ENCODE peak calls at places on chromosome 14, in five cellular contexts. D is GM23338; P is aorta; B is CD8-positive, alpha-beta memory T cell; V is left lung. H is an unnamed sample.

GRCh38 chr14:61570188-61570960 is 124.9 kb upstream of the HIF1A start:
- DNase-seq in D (no peak), P (no peak), B (no peak), V (no peak), H (no peak)

GRCh38 chr14:105411017-105411941 is 8.3 kb upstream of the MTA1 start:
- DNase-seq in D (peak; percentile 62), P (peak; percentile 44), B (peak; percentile 21), V (peak; percentile 89), H (peak; percentile 71)

GRCh38 chr14:38250316-38250715 is 5.6 kb downstream of the CLEC14A start:
- DNase-seq in D (no peak), P (no peak), B (no peak), V (no peak), H (no peak)

GRCh38 chr14:52333108-52333507 is 19.0 kb downstream of the PTGER2 start:
- DNase-seq in D (no peak), P (no peak), B (no peak), V (no peak), H (no peak)

GRCh38 chr14:102751088-102751487 is 26.2 kb upstream of the TRAF3 start:
- DNase-seq in D (no peak), P (no peak), B (no peak), V (peak; percentile 70), H (no peak)

GRCh38 chr14:100187247-100187833 is 27.9 kb upstream of the DEGS2 start:
- DNase-seq in D (no peak), P (no peak), B (no peak), V (peak; percentile 61), H (no peak)

GRCh38 chr14:63896278-63896720 is 43.5 kb downstream of the SYNE2 start:
- DNase-seq in D (no peak), P (peak; percentile 70), B (no peak), V (no peak), H (peak; percentile 71)

GRCh38 chr14:102316048-102316745 is 3.3 kb upstream of the ZNF839 start:
- DNase-seq in D (no peak), P (peak; percentile 63), B (no peak), V (no peak), H (no peak)

GRCh38 chr14:80278293-80279037 is 67.2 kb upstream of the DIO2 start:
- DNase-seq in D (no peak), P (peak; percentile 58), B (no peak), V (no peak), H (no peak)

GRCh38 chr14:100677152-100677924 is 49.4 kb upstream of the DLK1 start:
- DNase-seq in D (no peak), P (no peak), B (no peak), V (no peak), H (no peak)

GRCh38 chr14:81400852-81401251 is 728 bp upstream of the STON2 start:
- DNase-seq in D (peak; percentile 42), P (peak; percentile 77), B (no peak), V (no peak), H (peak; percentile 92)

GRCh38 chr14:39469094-39469710 is 37.0 kb upstream of the FBXO33 start:
- DNase-seq in D (peak; percentile 73), P (peak; percentile 47), B (peak; percentile 28), V (peak; percentile 50), H (no peak)

GRCh38 chr14:91098591-91098990 is 15.3 kb upstream of the DGLUCY start:
- DNase-seq in D (no peak), P (no peak), B (no peak), V (no peak), H (no peak)

GRCh38 chr14:91095178-91095577 is 18.7 kb upstream of the DGLUCY start:
- DNase-seq in D (no peak), P (no peak), B (no peak), V (no peak), H (no peak)

GRCh38 chr14:91090733-91091132 is 23.1 kb upstream of the DGLUCY start:
- DNase-seq in D (no peak), P (no peak), B (no peak), V (no peak), H (no peak)

GRCh38 chr14:91092095-91092494 is 21.8 kb upstream of the DGLUCY start:
- DNase-seq in D (no peak), P (no peak), B (no peak), V (no peak), H (no peak)

DNA sequence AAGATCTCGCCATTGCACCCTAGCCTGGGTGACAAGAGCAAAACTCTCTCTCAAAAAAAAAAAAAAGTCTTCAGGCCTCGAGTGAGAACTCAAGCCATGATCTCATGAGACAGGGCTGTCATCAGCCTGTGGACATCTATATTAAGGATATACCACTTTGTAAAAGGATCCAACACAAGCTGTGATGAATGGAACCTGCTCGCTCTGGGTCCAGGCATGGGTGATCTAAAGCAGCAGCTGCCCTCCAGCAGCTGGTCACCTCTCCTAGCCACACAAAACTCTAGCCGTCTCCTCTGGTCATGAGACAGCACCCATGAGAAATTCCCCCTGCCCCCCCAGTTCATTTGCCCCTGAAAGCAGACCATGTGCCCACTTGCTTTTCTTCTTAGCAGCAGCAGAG is 19.1 kb upstream of the DGLUCY start:
- DNase-seq in D (no peak), P (no peak), B (no peak), V (no peak), H (no peak)
- H3K4me3 ChIP-seq in D (no peak overlapping the region), P (no peak overlapping the region), B (no peak overlapping the region), V (no peak overlapping the region), H (no peak overlapping the region)

GRCh38 chr14:45258805-45259204 is 5.8 kb upstream of the MIS18BP1 start:
- DNase-seq in D (no peak), P (no peak), B (no peak), V (no peak), H (no peak)

GRCh38 chr14:45262637-45263036 is 9.6 kb upstream of the MIS18BP1 start:
- DNase-seq in D (no peak), P (no peak), B (no peak), V (no peak), H (no peak)

GRCh38 chr14:45267084-45267483 is 14.1 kb upstream of the MIS18BP1 start:
- DNase-seq in D (no peak), P (no peak), B (no peak), V (no peak), H (no peak)

GRCh38 chr14:45258073-45258472 is 5.1 kb upstream of the MIS18BP1 start:
- DNase-seq in D (no peak), P (no peak), B (no peak), V (no peak), H (no peak)

GRCh38 chr14:45261209-45261608 is 8.2 kb upstream of the MIS18BP1 start:
- DNase-seq in D (no peak), P (no peak), B (no peak), V (no peak), H (no peak)
- H3K27me3 ChIP-seq in D (no peaks in the 10 kb centered on the region), P (no peaks in the 10 kb centered on the region), B (no peaks in the 10 kb centered on the region), V (no peaks in the 10 kb centered on the region), H (no peaks in the 10 kb centered on the region)

GRCh38 chr14:68284834-68285233 is 465.3 kb downstream of the RAD51B start:
- DNase-seq in D (no peak), P (no peak), B (no peak), V (no peak), H (no peak)

GRCh38 chr14:68283378-68284123 is 464.0 kb downstream of the RAD51B start:
- DNase-seq in D (no peak), P (no peak), B (peak; percentile 65), V (peak; percentile 72), H (peak; percentile 80)

GRCh38 chr14:68282479-68283377 is 463.1 kb downstream of the RAD51B start:
- DNase-seq in D (no peak), P (no peak), B (peak; percentile 62), V (no peak), H (no peak)

GRCh38 chr14:68285421-68286179 is 466.0 kb downstream of the RAD51B start:
- DNase-seq in D (no peak), P (no peak), B (peak; percentile 66), V (no peak), H (no peak)

DNA sequence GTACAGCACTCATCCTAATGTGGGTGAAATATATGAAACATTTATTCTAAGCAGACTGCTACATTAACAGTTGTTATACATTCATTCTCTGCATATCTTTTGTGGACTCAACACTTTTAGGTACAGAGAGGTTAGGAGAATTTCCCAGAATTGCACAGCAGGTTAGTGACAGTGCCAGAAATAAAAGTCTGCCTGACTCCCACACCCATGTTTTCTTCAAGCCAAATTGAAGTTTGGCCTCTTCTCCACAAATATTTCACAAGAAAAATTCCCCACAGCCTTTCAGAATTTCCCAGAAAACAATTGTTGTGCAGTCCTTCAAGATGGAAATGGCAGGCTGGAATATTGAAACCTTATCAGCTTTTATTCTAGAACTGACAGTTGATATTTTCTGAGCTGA is 464.8 kb downstream of the RAD51B start:
- DNase-seq in D (no peak), P (no peak), B (no peak), V (no peak), H (no peak)
- H3K4me1 ChIP-seq in D (peaks cover 3% of the 10 kb centered on the region), P (no peaks in the 10 kb centered on the region), B (peaks cover 68% of the 10 kb centered on the region), V (peaks cover 40% of the 10 kb centered on the region), H (peaks cover 28% of the 10 kb centered on the region)

DNA sequence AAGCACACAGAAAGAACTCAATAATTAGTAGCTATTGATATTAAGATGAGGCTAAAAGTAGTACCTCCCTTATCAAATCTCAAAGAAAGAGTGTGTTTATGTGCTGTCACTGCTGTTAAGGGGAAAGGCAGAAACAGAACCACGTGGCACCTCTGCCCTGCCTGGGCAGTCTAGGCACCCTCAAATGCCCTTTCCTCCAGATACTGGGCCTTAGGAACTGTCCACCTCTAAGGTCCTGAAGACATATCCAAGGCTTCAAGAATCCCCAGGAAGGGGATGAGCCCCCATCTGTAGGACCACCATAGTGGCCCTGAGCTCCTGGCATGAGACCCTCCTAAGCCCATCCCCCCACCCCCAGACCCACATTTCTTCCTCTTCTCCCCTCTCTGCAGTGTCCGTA is 29.1 kb downstream of the NGB start:
- DNase-seq in D (no peak), P (no peak), B (no peak), V (no peak), H (no peak)
- H3K4me3 ChIP-seq in D (no peak overlapping the region), P (no peak overlapping the region), B (no peak overlapping the region), V (no peak overlapping the region), H (no peak overlapping the region)

GRCh38 chr14:31261523-31261858 is 53.9 kb upstream of the HECTD1 start:
- DNase-seq in D (no peak), P (no peak), B (no peak), V (no peak), H (no peak)
- H3K27me3 ChIP-seq in D (no peaks in the 10 kb centered on the region), P (no peaks in the 10 kb centered on the region), B (no peaks in the 10 kb centered on the region), V (no peaks in the 10 kb centered on the region), H (no peaks in the 10 kb centered on the region)

GRCh38 chr14:54812661-54813060 is 90.0 kb downstream of the GCH1 start:
- DNase-seq in D (no peak), P (no peak), B (no peak), V (no peak), H (no peak)

GRCh38 chr14:54813081-54813480 is 89.5 kb downstream of the GCH1 start:
- DNase-seq in D (no peak), P (no peak), B (no peak), V (no peak), H (no peak)

GRCh38 chr14:54815531-54815930 is 87.1 kb downstream of the GCH1 start:
- DNase-seq in D (no peak), P (no peak), B (no peak), V (no peak), H (no peak)

GRCh38 chr14:54815016-54815415 is 87.6 kb downstream of the GCH1 start:
- DNase-seq in D (no peak), P (peak; percentile 69), B (no peak), V (no peak), H (no peak)

DNA sequence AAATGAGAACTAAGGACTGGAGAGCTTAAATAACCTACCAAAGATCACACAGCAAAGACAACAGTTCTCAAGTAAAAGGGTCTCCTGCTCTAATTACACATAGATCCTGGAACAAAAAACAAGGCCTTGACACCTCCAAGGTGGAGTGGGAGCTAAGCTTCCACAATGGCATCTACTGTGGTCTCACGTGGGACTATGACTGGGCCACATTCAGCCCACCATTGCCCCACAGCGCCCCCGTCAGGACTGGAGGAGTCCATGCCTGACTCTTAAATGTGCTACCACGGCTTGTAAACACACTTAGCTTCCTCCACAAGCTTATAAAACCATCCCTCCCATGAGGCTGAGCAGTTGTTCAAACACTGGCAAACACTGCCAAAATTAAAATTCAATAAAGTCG is 88.5 kb downstream of the GCH1 start:
- DNase-seq in D (peak; percentile 73), P (no peak), B (no peak), V (no peak), H (no peak)
- H3K4me1 ChIP-seq in D (no peaks in the 10 kb centered on the region), P (no peaks in the 10 kb centered on the region), B (no peaks in the 10 kb centered on the region), V (no peaks in the 10 kb centered on the region), H (no peaks in the 10 kb centered on the region)